ENCODE peak calls at places on chromosomes 6 and 20, in eight cellular contexts. One of them, this sample, is unnamed.

GRCh38 chr20:29741894-29742698 is 1515.4 kb upstream of the DEFB115 start:
- DNase-seq in fibroblast of lung: no peak
- DNase-seq in SK-N-SH: peak
- DNase-seq in fibroblast of the aortic adventitia: no peak
- DNase-seq in neural crest cell: no peak
- DNase-seq in pancreas: no peak
- DNase-seq in brain microvascular endothelial cell: no peak
- DNase-seq in AG04450: no peak
- DNase-seq in this sample: no peak

GRCh38 chr6:131765853-131766135 is 42.0 kb upstream of the ENPP1 start:
- DNase-seq in fibroblast of lung: no peak
- DNase-seq in SK-N-SH: no peak
- DNase-seq in fibroblast of the aortic adventitia: no peak
- DNase-seq in neural crest cell: no peak
- DNase-seq in pancreas: no peak
- DNase-seq in brain microvascular endothelial cell: no peak
- DNase-seq in AG04450: no peak
- DNase-seq in this sample: no peak

GRCh38 chr6:146481527-146481926 is 62.1 kb upstream of the RAB32 start:
- DNase-seq in fibroblast of lung: no peak
- DNase-seq in SK-N-SH: no peak
- DNase-seq in fibroblast of the aortic adventitia: peak
- DNase-seq in neural crest cell: no peak
- DNase-seq in pancreas: no peak
- DNase-seq in brain microvascular endothelial cell: no peak
- DNase-seq in AG04450: no peak
- DNase-seq in this sample: no peak

GRCh38 chr6:81933648-81934047 is 181.2 kb upstream of the TENT5A start:
- DNase-seq in fibroblast of lung: peak
- DNase-seq in SK-N-SH: no peak
- DNase-seq in fibroblast of the aortic adventitia: peak
- DNase-seq in neural crest cell: no peak
- DNase-seq in pancreas: no peak
- DNase-seq in brain microvascular endothelial cell: no peak
- DNase-seq in AG04450: no peak
- DNase-seq in this sample: no peak

GRCh38 chr20:35120012-35120701 is 27.0 kb downstream of the EDEM2 start:
- DNase-seq in fibroblast of lung: peak
- DNase-seq in SK-N-SH: no peak
- DNase-seq in fibroblast of the aortic adventitia: peak
- DNase-seq in neural crest cell: no peak
- DNase-seq in pancreas: no peak
- DNase-seq in brain microvascular endothelial cell: peak
- DNase-seq in AG04450: peak
- DNase-seq in this sample: no peak

GRCh38 chr6:46510656-46511055 is 19.4 kb upstream of the RCAN2 start:
- DNase-seq in fibroblast of lung: peak
- DNase-seq in SK-N-SH: no peak
- DNase-seq in fibroblast of the aortic adventitia: peak
- DNase-seq in neural crest cell: no peak
- DNase-seq in pancreas: no peak
- DNase-seq in brain microvascular endothelial cell: peak
- DNase-seq in AG04450: no peak
- DNase-seq in this sample: peak

GRCh38 chr6:136201735-136202134 is 48.4 kb downstream of the MTFR2 start:
- DNase-seq in fibroblast of lung: no peak
- DNase-seq in SK-N-SH: no peak
- DNase-seq in fibroblast of the aortic adventitia: peak
- DNase-seq in neural crest cell: no peak
- DNase-seq in pancreas: no peak
- DNase-seq in brain microvascular endothelial cell: no peak
- DNase-seq in AG04450: no peak
- DNase-seq in this sample: no peak

GRCh38 chr6:4714961-4715501 is 61.2 kb upstream of the CDYL start:
- DNase-seq in fibroblast of lung: no peak
- DNase-seq in SK-N-SH: no peak
- DNase-seq in fibroblast of the aortic adventitia: no peak
- DNase-seq in neural crest cell: no peak
- DNase-seq in pancreas: no peak
- DNase-seq in brain microvascular endothelial cell: no peak
- DNase-seq in AG04450: no peak
- DNase-seq in this sample: no peak

GRCh38 chr6:2196079-2196679 is 49.2 kb downstream of the GMDS start:
- DNase-seq in fibroblast of lung: peak
- DNase-seq in SK-N-SH: peak
- DNase-seq in fibroblast of the aortic adventitia: peak
- DNase-seq in neural crest cell: peak
- DNase-seq in pancreas: peak
- DNase-seq in brain microvascular endothelial cell: peak
- DNase-seq in AG04450: no peak
- DNase-seq in this sample: peak

GRCh38 chr6:101663099-101663498 is 269.6 kb downstream of the GRIK2 start:
- DNase-seq in fibroblast of lung: no peak
- DNase-seq in SK-N-SH: no peak
- DNase-seq in fibroblast of the aortic adventitia: no peak
- DNase-seq in neural crest cell: no peak
- DNase-seq in pancreas: no peak
- DNase-seq in brain microvascular endothelial cell: no peak
- DNase-seq in AG04450: no peak
- DNase-seq in this sample: no peak

GRCh38 chr6:39102024-39102820 is 12.8 kb downstream of the SAYSD1 start:
- DNase-seq in fibroblast of lung: peak
- DNase-seq in SK-N-SH: no peak
- DNase-seq in fibroblast of the aortic adventitia: peak
- DNase-seq in neural crest cell: peak
- DNase-seq in pancreas: peak
- DNase-seq in brain microvascular endothelial cell: peak
- DNase-seq in AG04450: peak
- DNase-seq in this sample: peak

GRCh38 chr6:164166996-164167395 is 752.5 kb downstream of the QKI start:
- DNase-seq in fibroblast of lung: no peak
- DNase-seq in SK-N-SH: no peak
- DNase-seq in fibroblast of the aortic adventitia: no peak
- DNase-seq in neural crest cell: no peak
- DNase-seq in pancreas: no peak
- DNase-seq in brain microvascular endothelial cell: no peak
- DNase-seq in AG04450: no peak
- DNase-seq in this sample: no peak

GRCh38 chr6:2471474-2471873 is 226.1 kb upstream of the GMDS start:
- DNase-seq in fibroblast of lung: no peak
- DNase-seq in SK-N-SH: no peak
- DNase-seq in fibroblast of the aortic adventitia: no peak
- DNase-seq in neural crest cell: no peak
- DNase-seq in pancreas: no peak
- DNase-seq in brain microvascular endothelial cell: no peak
- DNase-seq in AG04450: no peak
- DNase-seq in this sample: no peak

DNA sequence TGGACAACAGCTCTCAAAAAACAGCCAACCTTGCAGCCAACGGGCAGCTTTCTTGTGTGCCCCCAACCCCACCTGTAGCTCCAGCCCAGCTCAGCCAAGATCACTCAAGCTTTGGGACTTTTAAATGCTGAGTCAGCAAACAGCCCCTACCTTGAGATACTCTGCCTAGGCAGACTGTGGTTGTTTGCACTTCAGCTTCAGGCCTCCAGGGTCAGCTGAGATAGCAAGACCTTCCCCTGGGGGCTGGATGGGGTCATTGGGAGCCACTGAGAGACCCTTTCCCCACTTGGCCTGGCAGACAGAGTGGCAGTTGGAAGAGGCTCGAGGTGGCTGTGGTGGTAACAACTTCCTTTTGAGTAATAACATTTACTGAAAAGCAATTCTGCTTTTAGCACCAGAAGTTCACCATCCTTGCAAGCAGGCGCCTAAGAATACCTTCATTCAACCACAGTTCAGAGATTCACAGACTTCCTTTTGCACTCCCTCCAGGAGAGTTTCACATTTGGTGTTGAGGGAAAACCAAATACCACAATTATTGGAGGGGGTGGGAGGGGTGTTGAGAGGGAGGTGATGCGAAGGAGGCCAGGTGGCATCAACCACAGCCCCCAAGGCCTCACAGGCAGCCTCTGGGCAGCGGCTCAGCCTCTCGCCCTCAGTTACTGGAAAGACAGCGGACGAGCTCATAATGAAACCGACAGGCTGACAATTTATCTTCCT is 148.0 kb downstream of the CEBPB start:
- DNase-seq in fibroblast of lung: peak
- DNase-seq in SK-N-SH: no peak
- DNase-seq in fibroblast of the aortic adventitia: no peak
- DNase-seq in neural crest cell: no peak
- DNase-seq in pancreas: no peak
- DNase-seq in brain microvascular endothelial cell: no peak
- DNase-seq in AG04450: no peak
- DNase-seq in this sample: peak
- TF ChIP-seq CTCF in fibroblast of lung: no peak
- TF ChIP-seq CTCF in SK-N-SH: no peak
- TF ChIP-seq CTCF in fibroblast of the aortic adventitia: no peak
- TF ChIP-seq CTCF in neural crest cell: no peak
- TF ChIP-seq CTCF in pancreas: no peak
- TF ChIP-seq CTCF in brain microvascular endothelial cell: no peak
- TF ChIP-seq CTCF in AG04450: no peak
- TF ChIP-seq CTCF in this sample: no peak

DNA sequence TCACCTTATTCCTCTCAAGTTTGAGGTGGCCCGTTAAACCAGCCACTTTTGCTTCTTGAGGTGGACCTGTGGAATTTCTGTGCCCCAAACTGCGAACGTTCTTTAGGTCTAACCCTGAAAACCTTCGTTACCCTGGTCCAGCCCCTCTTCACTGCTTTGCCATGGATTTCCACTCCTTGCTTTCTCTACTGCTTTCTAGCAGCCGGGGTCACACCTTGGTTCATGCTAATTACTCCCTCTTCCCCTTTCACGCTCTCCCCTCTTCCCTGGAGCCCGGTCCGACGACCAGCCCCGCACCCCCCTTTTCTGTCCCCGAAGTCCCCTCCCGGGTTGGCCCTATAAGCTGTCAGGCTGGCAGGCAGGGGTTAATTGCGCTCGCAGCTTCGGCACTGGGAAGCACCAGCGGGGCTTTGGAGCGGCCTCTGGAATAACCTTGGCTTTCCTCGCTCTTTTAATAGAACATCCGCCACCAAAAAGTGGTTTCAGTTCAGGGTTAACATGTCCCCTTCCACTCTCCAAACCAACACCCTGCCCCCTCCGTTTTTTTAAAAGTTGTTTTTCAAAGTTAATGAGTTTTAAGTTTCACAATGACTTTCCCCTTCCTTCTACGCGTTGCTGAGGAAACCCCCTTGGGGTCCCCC is 1.4 kb upstream of the HIVEP1 start:
- DNase-seq in fibroblast of lung: no peak
- DNase-seq in SK-N-SH: peak
- DNase-seq in fibroblast of the aortic adventitia: peak
- DNase-seq in neural crest cell: peak
- DNase-seq in pancreas: peak
- DNase-seq in brain microvascular endothelial cell: peak
- DNase-seq in AG04450: no peak
- DNase-seq in this sample: no peak
- TF ChIP-seq CTCF in fibroblast of lung: no peak
- TF ChIP-seq CTCF in SK-N-SH: no peak
- TF ChIP-seq CTCF in fibroblast of the aortic adventitia: no peak
- TF ChIP-seq CTCF in neural crest cell: no peak
- TF ChIP-seq CTCF in pancreas: no peak
- TF ChIP-seq CTCF in brain microvascular endothelial cell: no peak
- TF ChIP-seq CTCF in AG04450: no peak
- TF ChIP-seq CTCF in this sample: no peak

GRCh38 chr6:15769471-15770088 is 106.8 kb upstream of the DTNBP1 start:
- DNase-seq in fibroblast of lung: peak
- DNase-seq in SK-N-SH: no peak
- DNase-seq in fibroblast of the aortic adventitia: no peak
- DNase-seq in neural crest cell: no peak
- DNase-seq in pancreas: no peak
- DNase-seq in brain microvascular endothelial cell: no peak
- DNase-seq in AG04450: no peak
- DNase-seq in this sample: no peak

GRCh38 chr6:15775741-15776140 is 112.9 kb upstream of the DTNBP1 start:
- DNase-seq in fibroblast of lung: no peak
- DNase-seq in SK-N-SH: no peak
- DNase-seq in fibroblast of the aortic adventitia: no peak
- DNase-seq in neural crest cell: no peak
- DNase-seq in pancreas: no peak
- DNase-seq in brain microvascular endothelial cell: no peak
- DNase-seq in AG04450: no peak
- DNase-seq in this sample: no peak

GRCh38 chr6:15775076-15775634 is 112.3 kb upstream of the DTNBP1 start:
- DNase-seq in fibroblast of lung: no peak
- DNase-seq in SK-N-SH: no peak
- DNase-seq in fibroblast of the aortic adventitia: no peak
- DNase-seq in neural crest cell: no peak
- DNase-seq in pancreas: no peak
- DNase-seq in brain microvascular endothelial cell: no peak
- DNase-seq in AG04450: no peak
- DNase-seq in this sample: no peak

GRCh38 chr6:15774011-15774410 is 111.2 kb upstream of the DTNBP1 start:
- DNase-seq in fibroblast of lung: no peak
- DNase-seq in SK-N-SH: no peak
- DNase-seq in fibroblast of the aortic adventitia: no peak
- DNase-seq in neural crest cell: no peak
- DNase-seq in pancreas: no peak
- DNase-seq in brain microvascular endothelial cell: no peak
- DNase-seq in AG04450: no peak
- DNase-seq in this sample: no peak

DNA sequence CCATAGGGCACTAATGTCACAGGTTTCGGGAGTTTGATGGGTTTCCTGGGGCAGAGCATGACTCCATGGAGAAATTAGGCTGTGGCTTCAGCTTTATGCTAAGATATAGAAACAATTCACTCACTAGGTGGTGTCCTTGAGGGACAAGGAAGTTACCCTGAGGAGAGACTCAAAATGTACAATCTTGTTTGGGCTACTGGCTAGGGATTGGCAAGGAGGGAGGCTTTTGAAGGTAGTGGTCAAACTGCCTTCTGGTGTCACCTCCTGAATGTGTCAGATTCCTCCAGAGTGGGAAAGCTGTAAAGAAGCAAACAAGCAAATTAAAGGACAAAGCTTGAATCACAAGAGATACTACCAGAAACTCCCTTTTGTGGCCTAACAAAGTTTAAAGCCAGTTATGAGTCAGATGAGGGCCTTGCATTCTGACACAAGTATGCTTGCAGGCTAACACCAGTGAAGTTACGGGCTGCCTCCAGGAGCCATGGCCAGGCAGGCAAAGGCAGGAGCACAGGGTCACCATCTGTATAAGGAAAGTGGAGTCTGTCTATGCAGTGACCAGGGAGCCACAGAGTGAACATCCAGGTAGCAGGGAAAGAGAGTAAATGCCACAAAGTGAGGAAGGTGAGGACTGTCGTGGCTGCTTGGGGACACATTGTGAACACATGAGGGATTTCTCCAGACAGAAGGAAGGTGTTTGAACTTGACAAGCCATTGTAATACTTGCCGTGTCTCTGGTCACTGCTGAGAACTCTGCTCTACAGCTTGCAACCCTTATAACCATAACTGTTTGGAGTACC is 107.7 kb upstream of the DTNBP1 start:
- DNase-seq in fibroblast of lung: peak
- DNase-seq in SK-N-SH: no peak
- DNase-seq in fibroblast of the aortic adventitia: no peak
- DNase-seq in neural crest cell: no peak
- DNase-seq in pancreas: no peak
- DNase-seq in brain microvascular endothelial cell: no peak
- DNase-seq in AG04450: no peak
- DNase-seq in this sample: no peak
- TF ChIP-seq CTCF in fibroblast of lung: no peak
- TF ChIP-seq CTCF in SK-N-SH: no peak
- TF ChIP-seq CTCF in fibroblast of the aortic adventitia: no peak
- TF ChIP-seq CTCF in neural crest cell: no peak
- TF ChIP-seq CTCF in pancreas: no peak
- TF ChIP-seq CTCF in brain microvascular endothelial cell: no peak
- TF ChIP-seq CTCF in AG04450: no peak
- TF ChIP-seq CTCF in this sample: no peak

GRCh38 chr20:54694516-54694915 is 219.1 kb downstream of the DOK5 start:
- DNase-seq in fibroblast of lung: no peak
- DNase-seq in SK-N-SH: no peak
- DNase-seq in fibroblast of the aortic adventitia: no peak
- DNase-seq in neural crest cell: no peak
- DNase-seq in pancreas: no peak
- DNase-seq in brain microvascular endothelial cell: no peak
- DNase-seq in AG04450: no peak
- DNase-seq in this sample: no peak
- TF ChIP-seq CTCF in fibroblast of lung: no peak
- TF ChIP-seq CTCF in SK-N-SH: no peak
- TF ChIP-seq CTCF in fibroblast of the aortic adventitia: no peak
- TF ChIP-seq CTCF in neural crest cell: no peak
- TF ChIP-seq CTCF in pancreas: no peak
- TF ChIP-seq CTCF in brain microvascular endothelial cell: no peak
- TF ChIP-seq CTCF in AG04450: no peak
- TF ChIP-seq CTCF in this sample: no peak

This sample was measured in astrocyte of the cerebellum.